ENCODE peak calls at places on chromosomes 2 and 18, in eight cellular contexts. E is HepG2, C is GM12878, H is GM23338, Y is HCT116, N is Panc1, D is K562, P is upper lobe of left lung. K is an unnamed sample.

GRCh38 chr2:143581989-143582719 is 452.9 kb downstream of the ARHGAP15 start:
- ATAC-seq in E (no peak), C (no peak), H (peak; percentile 40), Y (no peak), N (no peak), D (no peak), P (no peak), K (no peak)

GRCh38 chr18:48798334-48799197 is 152.2 kb downstream of the SMAD7 start:
- ATAC-seq in E (no peak), C (no peak), H (no peak), Y (no peak), N (no peak), D (no peak), P (no peak), K (no peak)

GRCh38 chr18:48133675-48134251 is 203.3 kb upstream of the SMAD2 start:
- ATAC-seq in E (no peak), C (no peak), H (peak; percentile 5), Y (no peak), N (no peak), D (no peak), P (peak; percentile 61), K (peak; percentile 32)

GRCh38 chr2:234243871-234244565 is 193.5 kb downstream of the SPP2 start:
- ATAC-seq in E (no peak), C (no peak), H (no peak), Y (no peak), N (peak; percentile 16), D (no peak), P (no peak), K (no peak)

GRCh38 chr18:51278045-51278649 is 80.7 kb upstream of the MEX3C start:
- ATAC-seq in E (peak; percentile 77), C (peak; percentile 72), H (peak; percentile 95), Y (peak; percentile 99), N (no peak), D (peak; percentile 84), P (no peak), K (no peak)

GRCh38 chr2:159185401-159186130 is 100.9 kb downstream of the WDSUB1 start:
- ATAC-seq in E (peak; percentile 79), C (peak; percentile 85), H (peak; percentile 60), Y (peak; percentile 89), N (peak; percentile 74), D (peak; percentile 88), P (no peak), K (no peak)

GRCh38 chr18:1412660-1413659 is 508.3 kb downstream of the ADCYAP1 start:
- ATAC-seq in E (no peak), C (no peak), H (no peak), Y (no peak), N (no peak), D (no peak), P (no peak), K (no peak)

GRCh38 chr2:120436885-120437603 is 91.1 kb downstream of the INHBB start:
- ATAC-seq in E (peak; percentile 80), C (peak; percentile 73), H (peak; percentile 66), Y (peak; percentile 86), N (peak; percentile 85), D (peak; percentile 89), P (no peak), K (no peak)

GRCh38 chr18:12595571-12596255 is 62.2 kb downstream of the SPIRE1 start:
- ATAC-seq in E (peak; percentile 88), C (no peak), H (no peak), Y (no peak), N (no peak), D (no peak), P (no peak), K (no peak)

GRCh38 chr2:25587361-25587760 is 86.0 kb downstream of the DTNB start:
- ATAC-seq in E (no peak), C (peak; percentile 81), H (no peak), Y (no peak), N (no peak), D (no peak), P (peak; percentile 59), K (no peak)

GRCh38 chr2:218607436-218608115 is at the start of gene PLCD4:
- ATAC-seq in E (peak; percentile 50), C (peak; percentile 28), H (peak; percentile 91), Y (peak; percentile 39), N (peak; percentile 81), D (no peak), P (peak; percentile 65), K (peak; percentile 77)
- TF ChIP-seq POLR2AphosphoS5 in E (no peak), C (no peak), H (no peak), Y (no peak), N (no peak), D (no peak), P (no peak), K (peak; percentile 50)

GRCh38 chr2:216635701-216636541 is 2.7 kb downstream of the IGFBP2 start:
- ATAC-seq in E (peak; percentile 6), C (no peak), H (peak; percentile 23), Y (no peak), N (no peak), D (no peak), P (no peak), K (peak; percentile 24)
- TF ChIP-seq POLR2AphosphoS5 in E (no peak), C (no peak), H (no peak), Y (no peak), N (no peak), D (no peak), P (no peak), K (no peak)

GRCh38 chr2:219437141-219437540 is 2.5 kb downstream of the SPEG start:
- ATAC-seq in E (no peak), C (no peak), H (no peak), Y (no peak), N (no peak), D (no peak), P (no peak), K (no peak)
- TF ChIP-seq POLR2AphosphoS5 in E (no peak), C (no peak), H (no peak), Y (no peak), N (no peak), D (no peak), P (no peak), K (peak; percentile 74)

GRCh38 chr18:3584897-3585460 is 135.0 kb downstream of the TGIF1 start:
- ATAC-seq in E (no peak), C (no peak), H (peak; percentile 80), Y (no peak), N (no peak), D (peak; percentile 59), P (no peak), K (no peak)

GRCh38 chr18:3584266-3584665 is 134.3 kb downstream of the TGIF1 start:
- ATAC-seq in E (no peak), C (no peak), H (no peak), Y (no peak), N (no peak), D (no peak), P (no peak), K (no peak)

GRCh38 chr18:3590096-3590655 is 140.2 kb downstream of the TGIF1 start:
- ATAC-seq in E (no peak), C (no peak), H (no peak), Y (no peak), N (no peak), D (no peak), P (no peak), K (no peak)

GRCh38 chr18:3581890-3582289 is 131.9 kb downstream of the TGIF1 start:
- ATAC-seq in E (no peak), C (no peak), H (no peak), Y (no peak), N (no peak), D (peak; percentile 31), P (no peak), K (no peak)

DNA sequence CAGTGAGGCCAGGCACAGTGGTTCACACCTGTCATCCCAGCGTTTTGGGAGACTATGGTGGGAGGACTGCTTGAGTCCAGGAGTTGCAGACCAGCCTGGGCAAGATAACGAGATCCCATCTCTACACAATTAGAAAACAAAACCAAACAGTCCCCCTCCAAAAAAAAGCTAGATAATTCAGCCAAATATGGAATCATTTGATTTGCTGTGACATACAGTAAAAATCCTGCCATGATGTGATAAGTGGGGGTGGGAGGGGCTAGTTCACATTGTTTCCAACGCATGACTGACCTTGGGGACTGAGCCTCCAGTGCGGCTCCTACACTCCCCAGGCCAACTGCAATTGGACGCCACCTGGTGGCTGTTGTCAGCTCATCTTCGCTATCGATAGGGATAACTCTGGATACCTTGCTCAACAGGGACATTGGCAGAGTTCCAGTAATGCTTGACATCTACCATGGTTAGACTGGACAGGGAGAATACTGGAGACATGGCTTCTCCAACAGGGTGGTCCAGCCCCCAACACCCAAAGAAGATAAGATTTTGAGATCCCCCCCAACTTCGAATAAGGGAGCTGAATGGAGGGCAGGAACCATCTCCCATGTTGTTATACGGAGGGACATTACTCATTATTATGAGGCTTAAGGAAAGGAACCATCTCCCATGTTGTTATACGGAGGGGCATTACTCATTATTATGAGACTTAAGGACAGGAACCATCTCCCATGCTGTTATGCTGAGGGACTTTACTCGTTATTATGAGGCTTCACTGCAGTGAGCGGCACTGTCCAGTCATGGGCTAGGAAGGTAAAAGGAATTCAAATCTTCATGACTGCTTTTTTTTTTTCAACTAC is 135.9 kb downstream of the TGIF1 start:
- ATAC-seq in E (peak; percentile 97), C (peak; percentile 84), H (peak; percentile 96), Y (peak; percentile 96), N (peak; percentile 82), D (peak; percentile 96), P (peak; percentile 89), K (peak; percentile 86)
- TF ChIP-seq POLR2AphosphoS5 in E (no peak), C (no peak), H (no peak), Y (peak; percentile 64), N (no peak), D (no peak), P (peak; percentile 22), K (no peak)

GRCh38 chr2:218626369-218626768 is 18.7 kb downstream of the PLCD4 start:
- ATAC-seq in E (no peak), C (no peak), H (no peak), Y (no peak), N (no peak), D (no peak), P (no peak), K (no peak)
- TF ChIP-seq POLR2AphosphoS5 in E (no peak), C (no peak), H (no peak), Y (no peak), N (no peak), D (no peak), P (no peak), K (no peak)

DNA sequence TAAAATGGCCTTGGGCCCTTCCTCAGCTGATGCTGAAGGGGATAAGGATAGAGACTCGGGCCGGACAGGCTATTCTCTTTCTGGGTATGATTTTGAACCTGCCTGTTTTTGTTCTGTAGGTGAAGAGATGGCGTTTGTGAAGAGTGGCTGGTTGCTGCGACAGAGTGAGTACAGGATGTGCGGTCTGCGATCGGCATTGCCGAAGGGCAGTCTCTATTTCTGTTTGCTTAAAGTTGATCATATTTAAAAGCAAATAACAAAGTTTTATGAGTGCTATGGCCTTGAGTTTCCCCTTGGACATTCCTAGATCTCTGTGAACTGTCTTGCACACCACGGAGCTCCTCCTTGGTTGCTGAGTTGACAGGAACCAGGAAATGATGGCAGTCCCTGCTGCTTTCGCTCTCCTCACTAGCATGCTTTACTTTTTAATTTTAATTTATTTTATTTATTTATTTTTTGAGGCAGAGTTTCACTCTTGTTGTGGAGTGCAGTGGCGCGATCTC is 15.7 kb downstream of the PLEKHB2 start:
- ATAC-seq in E (no peak), C (no peak), H (no peak), Y (no peak), N (no peak), D (no peak), P (no peak), K (no peak)
- TF ChIP-seq POLR2AphosphoS5 in E (no peak), C (no peak), H (no peak), Y (no peak), N (no peak), D (no peak), P (no peak), K (no peak)

GRCh38 chr2:237514474-237515130 is 27.6 kb downstream of the MLPH start:
- ATAC-seq in E (no peak), C (no peak), H (no peak), Y (no peak), N (no peak), D (no peak), P (no peak), K (no peak)
- TF ChIP-seq POLR2AphosphoS5 in E (no peak), C (no peak), H (no peak), Y (no peak), N (no peak), D (no peak), P (no peak), K (no peak)